ENCODE peak calls at places on chromosomes 7 and 10, in four cellular contexts. L is globus pallidus; R is M059J; Z is stimulated activated CD8-positive, alpha-beta memory T cell treated with anti-CD3 and anti-CD28 coated beads, Interleukin-7, amount 100 ng/mL, for 4 hours. F is an unnamed sample.

GRCh38 chr7:54664235-54665228 is 94.5 kb downstream of the SEC61G start:
- DNase-seq in L (peak), R (peak), Z (no peak), F (peak)

GRCh38 chr10:122417667-122418066 is 36.8 kb upstream of the ARMS2 start:
- DNase-seq in L (no peak), R (no peak), Z (no peak), F (peak)

GRCh38 chr10:95530021-95530420 is 31.1 kb downstream of the SORBS1 start:
- DNase-seq in L (no peak), R (no peak), Z (no peak), F (no peak)

GRCh38 chr10:114653926-114654325 is 4.1 kb downstream of the ABLIM1 start:
- DNase-seq in L (no peak), R (no peak), Z (no peak), F (no peak)

GRCh38 chr7:158252837-158253669 is 334.6 kb downstream of the PTPRN2 start:
- DNase-seq in L (no peak), R (no peak), Z (no peak), F (no peak)

GRCh38 chr10:131464789-131465188 is 153.3 kb upstream of the TCERG1L start:
- DNase-seq in L (no peak), R (no peak), Z (no peak), F (no peak)

GRCh38 chr7:3140834-3141233 is 97.2 kb upstream of the CARD11 start:
- DNase-seq in L (no peak), R (no peak), Z (no peak), F (no peak)

GRCh38 chr7:9507281-9507680 is 1073.9 kb downstream of the NXPH1 start:
- DNase-seq in L (no peak), R (no peak), Z (no peak), F (peak)

GRCh38 chr10:71036586-71036985 is 148.2 kb upstream of the PCBD1 start:
- DNase-seq in L (no peak), R (no peak), Z (no peak), F (no peak)

GRCh38 chr10:126581648-126582046 is 88.8 kb downstream of the C10orf90 start:
- DNase-seq in L (no peak), R (no peak), Z (no peak), F (no peak)

GRCh38 chr7:54879776-54880175 is 120.8 kb upstream of the SEC61G start:
- DNase-seq in L (no peak), R (no peak), Z (no peak), F (no peak)

GRCh38 chr7:92448185-92448747 is 984 bp downstream of the GATAD1 start:
- DNase-seq in L (peak), R (peak), Z (peak), F (peak)

GRCh38 chr10:93245772-93246171 is 172.1 kb downstream of the CYP26A1 start:
- DNase-seq in L (no peak), R (no peak), Z (no peak), F (no peak)

GRCh38 chr7:3239291-3239691 is 61.8 kb upstream of the SDK1 start:
- DNase-seq in L (peak), R (peak), Z (no peak), F (peak)

GRCh38 chr10:22612316-22612715 is 102.1 kb downstream of the PIP4K2A start:
- DNase-seq in L (no peak), R (no peak), Z (no peak), F (no peak)

GRCh38 chr10:4776234-4776638 is 49.8 kb upstream of the AKR1E2 start:
- DNase-seq in L (no peak), R (no peak), Z (no peak), F (no peak)

GRCh38 chr10:21368728-21369425 is 156.6 kb downstream of the SKIDA1 start:
- DNase-seq in L (no peak), R (no peak), Z (no peak), F (peak)

GRCh38 chr7:97166308-97166707 is 48.8 kb downstream of the SDHAF3 start:
- DNase-seq in L (no peak), R (no peak), Z (no peak), F (no peak)

GRCh38 chr7:47492720-47493119 is 89.2 kb downstream of the TNS3 start:
- DNase-seq in L (no peak), R (no peak), Z (no peak), F (peak)

GRCh38 chr7:137878333-137878961 is 31.7 kb upstream of the DGKI start:
- DNase-seq in L (no peak), R (no peak), Z (no peak), F (peak)

GRCh38 chr7:2838451-2838850 is 5.7 kb downstream of the GNA12 start:
- DNase-seq in L (no peak), R (no peak), Z (no peak), F (no peak)

F was measured in astrocyte.